ENCODE peak calls at places on chromosomes 2 and 18, in eight cellular contexts. One of them, this sample, is unnamed.

GRCh38 chr2:16774091-16774490 is 108.5 kb upstream of the CYRIA start:
- DNase-seq in NCI-H774: no peak
- DNase-seq in Calu3: no peak
- DNase-seq in fibroblast of mammary gland: peak
- DNase-seq in astrocyte of the spinal cord: peak
- DNase-seq in retinal pigment epithelial cell: no peak
- DNase-seq in CD4-positive, alpha-beta T cell: no peak
- DNase-seq in choroid plexus epithelial cell: peak
- DNase-seq in this sample: no peak

GRCh38 chr2:236754234-236754924 is 184.8 kb downstream of the ACKR3 start:
- DNase-seq in NCI-H774: no peak
- DNase-seq in Calu3: no peak
- DNase-seq in fibroblast of mammary gland: no peak
- DNase-seq in astrocyte of the spinal cord: no peak
- DNase-seq in retinal pigment epithelial cell: no peak
- DNase-seq in CD4-positive, alpha-beta T cell: no peak
- DNase-seq in choroid plexus epithelial cell: no peak
- DNase-seq in this sample: no peak

GRCh38 chr2:15313657-15314056 is 247.5 kb downstream of the NBAS start:
- DNase-seq in NCI-H774: no peak
- DNase-seq in Calu3: no peak
- DNase-seq in fibroblast of mammary gland: peak
- DNase-seq in astrocyte of the spinal cord: peak
- DNase-seq in retinal pigment epithelial cell: peak
- DNase-seq in CD4-positive, alpha-beta T cell: no peak
- DNase-seq in choroid plexus epithelial cell: peak
- DNase-seq in this sample: peak

GRCh38 chr2:127146071-127146725 is 39.2 kb upstream of the BIN1 start:
- DNase-seq in NCI-H774: no peak
- DNase-seq in Calu3: no peak
- DNase-seq in fibroblast of mammary gland: no peak
- DNase-seq in astrocyte of the spinal cord: no peak
- DNase-seq in retinal pigment epithelial cell: no peak
- DNase-seq in CD4-positive, alpha-beta T cell: no peak
- DNase-seq in choroid plexus epithelial cell: no peak
- DNase-seq in this sample: no peak

GRCh38 chr18:61765097-61765496 is 127.7 kb downstream of the RNF152 start:
- DNase-seq in NCI-H774: no peak
- DNase-seq in Calu3: no peak
- DNase-seq in fibroblast of mammary gland: peak
- DNase-seq in astrocyte of the spinal cord: peak
- DNase-seq in retinal pigment epithelial cell: no peak
- DNase-seq in CD4-positive, alpha-beta T cell: no peak
- DNase-seq in choroid plexus epithelial cell: peak
- DNase-seq in this sample: peak

GRCh38 chr2:231720292-231720691 is 12.0 kb downstream of the PTMA start:
- DNase-seq in NCI-H774: no peak
- DNase-seq in Calu3: no peak
- DNase-seq in fibroblast of mammary gland: no peak
- DNase-seq in astrocyte of the spinal cord: no peak
- DNase-seq in retinal pigment epithelial cell: no peak
- DNase-seq in CD4-positive, alpha-beta T cell: no peak
- DNase-seq in choroid plexus epithelial cell: no peak
- DNase-seq in this sample: no peak

GRCh38 chr2:156306821-156307220 is 25.7 kb downstream of the NR4A2 start:
- DNase-seq in NCI-H774: no peak
- DNase-seq in Calu3: no peak
- DNase-seq in fibroblast of mammary gland: no peak
- DNase-seq in astrocyte of the spinal cord: no peak
- DNase-seq in retinal pigment epithelial cell: no peak
- DNase-seq in CD4-positive, alpha-beta T cell: no peak
- DNase-seq in choroid plexus epithelial cell: no peak
- DNase-seq in this sample: no peak

GRCh38 chr2:127641846-127642510 is 4.0 kb upstream of the GPR17 start:
- DNase-seq in NCI-H774: no peak
- DNase-seq in Calu3: no peak
- DNase-seq in fibroblast of mammary gland: no peak
- DNase-seq in astrocyte of the spinal cord: no peak
- DNase-seq in retinal pigment epithelial cell: no peak
- DNase-seq in CD4-positive, alpha-beta T cell: peak
- DNase-seq in choroid plexus epithelial cell: no peak
- DNase-seq in this sample: no peak

This sample was measured in epithelial cell of proximal tubule.